ENCODE peak calls at places on chromosomes 13 and 19, in seven cellular contexts. Z, D, N, I, Q, Y and C are unnamed samples.

GRCh38 chr13:45807520-45808099 is 43.9 kb downstream of the SIAH3 start:
- DNase-seq in N (peak; percentile 8), I (peak; percentile 65), D (peak; percentile 35), Z (peak; percentile 62), Q (peak; percentile 60), Y (no peak), C (peak; percentile 76)

GRCh38 chr13:62837895-62838294 is 1422.2 kb upstream of the PCDH20 start:
- DNase-seq in I (no peak), N (no peak), Z (no peak), D (no peak), Y (no peak), Q (no peak), C (no peak)

GRCh38 chr13:106152047-106152446 is 383.4 kb downstream of the EFNB2 start:
- DNase-seq in Y (no peak), Z (no peak), I (no peak), D (no peak), N (no peak), Q (no peak), C (no peak)

GRCh38 chr13:70960841-70961443 is 852.7 kb upstream of the KLHL1 start:
- DNase-seq in N (peak; percentile 3), Y (no peak), I (peak; percentile 23), Z (no peak), Q (peak; percentile 18), D (no peak), C (peak; percentile 48)

GRCh38 chr13:93304868-93305613 is 78.4 kb downstream of the GPC6 start:
- DNase-seq in Q (no peak), Z (no peak), N (no peak), Y (no peak), D (no peak), I (peak; percentile 16), C (no peak)

GRCh38 chr13:41053384-41053826 is 7.9 kb upstream of the WBP4 start:
- DNase-seq in Y (no peak), D (no peak), Q (no peak), I (no peak), N (peak; percentile 79), Z (no peak), C (no peak)

GRCh38 chr19:328025-328505 is 16.5 kb downstream of the MIER2 start:
- DNase-seq in D (no peak), N (no peak), Z (peak; percentile 6), Q (no peak), I (no peak), Y (no peak), C (no peak)

GRCh38 chr19:4449022-4449825 is 8.4 kb downstream of the UBXN6 start:
- DNase-seq in D (no peak), Y (no peak), Q (no peak), Z (no peak), I (peak; percentile 41), N (no peak), C (no peak)

GRCh38 chr19:14943601-14944000 is 2.3 kb downstream of the OR7C2 start:
- DNase-seq in N (peak; percentile 1), Y (no peak), I (no peak), Q (no peak), Z (no peak), D (no peak), C (no peak)

GRCh38 chr19:41535029-41535622 is 40.8 kb upstream of the CEACAM21 start:
- DNase-seq in N (peak; percentile 84), Z (no peak), Y (no peak), Q (no peak), I (no peak), D (no peak), C (no peak)

GRCh38 chr19:58364127-58364526 is 1.6 kb upstream of the ZNF497 start:
- DNase-seq in Z (no peak), I (no peak), D (no peak), Y (no peak), Q (no peak), N (no peak), C (no peak)

GRCh38 chr19:58362272-58362994 is at the start of gene ZNF497:
- DNase-seq in Q (peak; percentile 91), Y (peak; percentile 91), N (peak; percentile 86), Z (peak; percentile 94), D (peak; percentile 98), I (peak; percentile 99), C (peak; percentile 95)

GRCh38 chr19:58356971-58357797 is 3.9 kb upstream of the A1BG start:
- DNase-seq in D (no peak), Y (no peak), N (no peak), Q (no peak), Z (no peak), I (no peak), C (no peak)

GRCh38 chr19:58357798-58358145 is 4.5 kb upstream of the A1BG start:
- DNase-seq in D (no peak), Z (no peak), Y (no peak), N (no peak), Q (no peak), I (no peak), C (no peak)

GRCh38 chr19:58361900-58362271 is 665 bp downstream of the ZNF497 start:
- DNase-seq in I (peak; percentile 83), D (peak; percentile 64), Y (no peak), Q (peak; percentile 49), N (no peak), Z (peak; percentile 46), C (peak; percentile 86)
- TF ChIP-seq JUND in I (no peak), D (no peak), Y (no peak), Q (no peak), N (no peak), Z (no peak), C (no peak)

GRCh38 chr13:78742659-78743058 is 83.7 kb upstream of the OBI1 start:
- DNase-seq in Y (no peak), Q (no peak), I (no peak), Z (no peak), N (no peak), D (no peak), C (no peak)
- TF ChIP-seq JUND in Y (no peak), Q (no peak), I (no peak), Z (no peak), N (no peak), D (no peak), C (no peak)

GRCh38 chr13:99392806-99393135 is 85.6 kb upstream of the GPR183 start:
- DNase-seq in Y (no peak), I (no peak), N (no peak), D (no peak), Q (no peak), Z (no peak), C (no peak)
- TF ChIP-seq JUND in Y (no peak), I (no peak), N (no peak), D (no peak), Q (no peak), Z (no peak), C (no peak)

DNA sequence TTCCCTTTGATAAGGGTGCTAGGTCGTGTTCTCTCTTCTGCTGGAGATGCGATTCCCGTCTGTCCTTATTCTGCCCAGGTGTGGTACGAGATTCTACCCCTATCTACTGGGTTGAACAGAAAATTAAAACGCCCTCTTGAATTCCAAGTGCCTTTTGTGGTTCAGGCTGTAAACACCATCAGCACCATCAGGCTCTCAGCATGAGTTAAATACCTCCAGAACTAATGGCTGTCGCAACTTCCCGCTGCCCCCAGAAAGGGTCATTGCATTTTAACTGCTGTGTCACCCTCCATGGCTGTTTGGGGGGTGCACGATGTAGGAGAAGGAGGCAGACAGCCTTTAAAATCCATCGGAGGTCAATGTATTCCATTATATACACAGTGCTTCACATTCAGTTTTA is 177.4 kb downstream of the OXGR1 start:
- DNase-seq in D (no peak), Y (no peak), Q (no peak), I (no peak), Z (no peak), N (no peak), C (no peak)
- TF ChIP-seq JUND in D (no peak), Y (no peak), Q (no peak), I (no peak), Z (no peak), N (no peak), C (no peak)

GRCh38 chr19:7860166-7860901 is 13.9 kb downstream of the PRR36 start:
- DNase-seq in Z (no peak), I (no peak), D (no peak), Y (no peak), Q (no peak), N (no peak), C (no peak)
- TF ChIP-seq JUND in Z (no peak), I (no peak), D (no peak), Y (no peak), Q (no peak), N (no peak), C (no peak)

GRCh38 chr13:112696001-112696868 is 6.4 kb downstream of the ATP11A start:
- DNase-seq in Q (no peak), I (no peak), Y (no peak), Z (no peak), D (no peak), N (no peak), C (no peak)

GRCh38 chr13:112692104-112692503 is 2.3 kb downstream of the ATP11A start:
- DNase-seq in Q (no peak), I (no peak), Z (no peak), D (no peak), Y (no peak), N (no peak), C (no peak)

GRCh38 chr13:112692586-112692985 is 2.7 kb downstream of the ATP11A start:
- DNase-seq in D (no peak), Y (no peak), Z (no peak), Q (no peak), N (no peak), I (peak; percentile 63), C (no peak)

GRCh38 chr13:112696869-112697465 is 7.1 kb downstream of the ATP11A start:
- DNase-seq in Q (no peak), Z (no peak), D (no peak), I (no peak), N (no peak), Y (no peak), C (no peak)

DNA sequence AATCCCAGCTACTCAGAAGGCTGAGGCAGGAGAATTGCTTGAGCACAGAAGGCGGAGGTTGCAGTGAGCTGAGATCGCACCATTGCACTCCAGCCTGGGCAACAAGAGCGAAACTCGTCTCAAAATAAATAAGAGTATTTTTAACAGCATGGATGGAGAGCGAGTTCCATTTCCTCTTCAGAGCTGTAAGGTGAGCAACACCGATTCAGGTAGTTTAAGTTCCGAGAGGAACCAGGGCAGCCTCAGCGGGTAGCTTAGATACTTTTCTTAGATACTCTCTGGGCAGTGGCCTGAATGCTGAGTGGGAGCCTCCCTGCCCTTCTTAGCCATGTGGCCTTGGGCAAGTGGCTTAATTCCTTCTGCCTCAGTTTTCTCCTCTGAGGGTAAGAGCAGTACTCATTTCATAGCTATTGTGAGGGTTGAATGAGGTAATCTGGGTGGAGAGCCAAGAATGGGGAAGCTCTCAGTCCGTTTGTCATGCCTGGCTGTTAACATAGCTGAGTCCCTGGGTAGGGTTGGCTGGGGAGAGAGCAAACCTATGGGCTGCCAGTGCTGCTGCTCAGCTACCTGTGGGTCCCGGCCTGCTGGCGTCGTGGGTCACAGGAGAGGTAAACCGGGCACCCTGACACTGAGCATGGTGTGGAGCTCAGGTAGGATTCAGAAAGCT is 4.1 kb downstream of the ATP11A start:
- DNase-seq in D (no peak), Z (no peak), N (no peak), Q (no peak), I (no peak), Y (no peak), C (no peak)
- TF ChIP-seq JUND in D (no peak), Z (no peak), N (no peak), Q (no peak), I (no peak), Y (no peak), C (no peak)

GRCh38 chr13:74259641-74260040 is 125.4 kb upstream of the KLF12 start:
- DNase-seq in Y (no peak), Z (no peak), Q (no peak), N (no peak), D (no peak), I (no peak), C (no peak)
- TF ChIP-seq JUND in Y (no peak), Z (no peak), Q (no peak), N (no peak), D (no peak), I (no peak), C (no peak)